ENCODE peak calls at places on chromosomes 1 and 21, in seven cellular contexts. U is SK-MEL-5; B is IMR-90; T is hippocampal formation; R is putamen; H is iPS-NIHi11; N is stimulated activated naive CD4-positive, alpha-beta T cell. I is an unnamed sample.

GRCh38 chr1:203557958-203558760 is 64.2 kb downstream of the OPTC start:
- DNase-seq in R (peak), H (no peak), T (no peak), N (no peak), U (peak), B (peak), I (no peak)

GRCh38 chr1:56715161-56715560 is 70.0 kb downstream of the PRKAA2 start:
- DNase-seq in H (no peak), B (peak), N (no peak), T (no peak), R (no peak), U (no peak), I (no peak)

GRCh38 chr1:218346391-218347204 is 1.5 kb downstream of the TGFB2 start:
- DNase-seq in R (no peak), T (no peak), N (no peak), H (no peak), B (peak), U (no peak), I (no peak)

GRCh38 chr21:20443558-20444155 is 554.6 kb upstream of the NCAM2 start:
- DNase-seq in R (no peak), H (peak), U (peak), N (no peak), B (no peak), T (no peak), I (no peak)

GRCh38 chr21:18499761-18500376 is 96.3 kb upstream of the TMPRSS15 start:
- DNase-seq in U (peak), T (peak), H (peak), B (peak), R (peak), N (no peak), I (no peak)

GRCh38 chr21:33840771-33841170 is 74.8 kb downstream of the ATP5PO start:
- DNase-seq in R (no peak), N (no peak), B (peak), H (no peak), U (no peak), T (no peak), I (no peak)

GRCh38 chr1:43376723-43377235 is 9.0 kb upstream of the ELOVL1 start:
- DNase-seq in T (no peak), R (no peak), H (no peak), B (no peak), U (no peak), N (no peak), I (no peak)

GRCh38 chr1:216531308-216532239 is 108.3 kb upstream of the USH2A start:
- DNase-seq in T (no peak), H (no peak), N (no peak), R (no peak), U (peak), B (peak), I (no peak)

GRCh38 chr1:87449348-87449963 is 120.8 kb downstream of the LMO4 start:
- DNase-seq in T (no peak), R (no peak), B (peak), U (no peak), N (no peak), H (no peak), I (peak)

GRCh38 chr21:44024895-44025353 is 12.8 kb downstream of the TRAPPC10 start:
- DNase-seq in U (peak), T (peak), H (no peak), N (no peak), R (peak), B (peak), I (no peak)

GRCh38 chr1:200029624-200030074 is 2.1 kb downstream of the NR5A2 start:
- DNase-seq in H (peak), N (no peak), R (no peak), T (no peak), B (no peak), U (no peak), I (no peak)

GRCh38 chr1:225319951-225320350 is 107.9 kb downstream of the LBR start:
- DNase-seq in H (no peak), T (no peak), R (no peak), U (peak), B (no peak), N (no peak), I (no peak)

GRCh38 chr1:16043950-16044349 is 368 bp downstream of the CLCNKB start:
- DNase-seq in U (no peak), T (no peak), B (no peak), R (no peak), H (no peak), N (no peak), I (no peak)

GRCh38 chr1:48817505-48818114 is 40.9 kb upstream of the BEND5 start:
- DNase-seq in B (peak), R (peak), T (peak), N (no peak), H (peak), U (peak), I (no peak)

GRCh38 chr1:159924025-159924790 is 1.1 kb downstream of the TAGLN2 start:
- DNase-seq in T (peak), B (peak), H (peak), N (peak), U (peak), R (peak), I (peak)

GRCh38 chr1:58782308-58783089 is 1.3 kb downstream of the JUN start:
- DNase-seq in B (peak), N (peak), T (peak), H (peak), R (peak), U (peak), I (peak)

GRCh38 chr1:43570307-43570706 is 39.6 kb downstream of the PTPRF start:
- DNase-seq in U (no peak), T (no peak), N (no peak), H (no peak), B (no peak), R (no peak), I (no peak)

GRCh38 chr1:110673805-110674336 is 869 bp downstream of the KCNA3 start:
- DNase-seq in R (no peak), N (no peak), T (no peak), U (no peak), B (no peak), H (no peak), I (peak)

GRCh38 chr1:19582318-19582717 is 61.8 kb upstream of the NBL1 start:
- DNase-seq in U (peak), T (peak), H (peak), R (no peak), B (no peak), N (peak), I (peak)

GRCh38 chr1:7346600-7347570 is 424.2 kb upstream of the VAMP3 start:
- DNase-seq in B (no peak), U (no peak), N (no peak), R (no peak), T (no peak), H (no peak), I (no peak)

GRCh38 chr1:6519935-6520621 is 28.6 kb upstream of the PLEKHG5 start:
- DNase-seq in B (peak), T (peak), U (peak), N (no peak), R (peak), H (peak), I (no peak)

GRCh38 chr1:18721066-18721465 is 90.4 kb downstream of the PAX7 start:
- DNase-seq in T (no peak), N (no peak), B (no peak), U (no peak), R (no peak), H (no peak), I (no peak)

GRCh38 chr1:202165267-202165941 is 5.0 kb upstream of the PTPN7 start:
- DNase-seq in U (no peak), B (no peak), R (peak), H (peak), N (no peak), T (no peak), I (no peak)

GRCh38 chr1:58293388-58293787 is 253.1 kb downstream of the OMA1 start:
- DNase-seq in N (no peak), R (no peak), T (no peak), B (no peak), H (no peak), U (no peak), I (no peak)

GRCh38 chr1:231421616-231421970 is 494 bp downstream of the EGLN1 start:
- DNase-seq in T (peak), H (peak), N (peak), R (no peak), B (peak), U (peak), I (peak)

GRCh38 chr1:223832637-223832943 is 13.2 kb downstream of the TP53BP2 start:
- DNase-seq in T (peak), U (peak), H (no peak), R (no peak), B (no peak), N (no peak), I (no peak)

GRCh38 chr1:94326329-94326728 is 88.9 kb upstream of the ARHGAP29 start:
- DNase-seq in B (peak), T (no peak), N (no peak), U (no peak), H (peak), R (no peak), I (no peak)

GRCh38 chr1:186086583-186086982 is 288.5 kb downstream of the TPR start:
- DNase-seq in H (no peak), U (no peak), T (no peak), B (no peak), N (no peak), R (no peak), I (no peak)

GRCh38 chr21:23438081-23438480 is 2169.2 kb downstream of the MRPL39 start:
- DNase-seq in H (no peak), R (no peak), T (no peak), U (no peak), B (no peak), N (no peak), I (no peak)

GRCh38 chr21:31559368-31560119 is 99.9 kb upstream of the SOD1 start:
- DNase-seq in U (peak), T (peak), B (peak), N (peak), H (peak), R (peak), I (peak)

GRCh38 chr1:59315529-59316433 is 18.9 kb downstream of the FGGY start:
- DNase-seq in U (no peak), B (no peak), H (no peak), N (no peak), R (no peak), T (no peak), I (no peak)

GRCh38 chr1:74895411-74895810 is 162.5 kb downstream of the TYW3 start:
- DNase-seq in B (no peak), U (no peak), H (no peak), R (no peak), N (no peak), T (no peak), I (no peak)

GRCh38 chr1:92739669-92740524 is 45.0 kb downstream of the EVI5 start:
- DNase-seq in H (no peak), B (no peak), N (no peak), R (no peak), T (no peak), U (no peak), I (no peak)

GRCh38 chr1:90616395-90616794 is 100.7 kb downstream of the BARHL2 start:
- DNase-seq in U (peak), B (no peak), T (no peak), R (no peak), N (no peak), H (peak), I (no peak)

GRCh38 chr1:50742523-50742922 is 217.5 kb downstream of the FAF1 start:
- DNase-seq in T (no peak), R (no peak), N (no peak), H (no peak), U (no peak), B (peak), I (no peak)

GRCh38 chr1:177256153-177256814 is 85.5 kb downstream of the BRINP2 start:
- DNase-seq in R (peak), N (no peak), H (peak), B (peak), T (peak), U (peak), I (no peak)

GRCh38 chr21:37415938-37416337 is 49.4 kb downstream of the DYRK1A start:
- DNase-seq in H (no peak), U (no peak), R (no peak), B (no peak), N (no peak), T (no peak), I (no peak)

I was measured in T-cell.